ENCODE peak calls at places on chromosomes 1 and 21, in eight cellular contexts. One of them, this sample, is unnamed.

GRCh38 chr1:18913065-18913502 is 10.7 kb upstream of the ALDH4A1 start:
- DNase-seq in heart right ventricle: peak
- DNase-seq in CD8-positive, alpha-beta memory T cell: peak
- DNase-seq in B cell: peak
- DNase-seq in cardiac muscle cell: peak
- DNase-seq in stimulated activated CD4-positive, alpha-beta T cell treated with anti-CD3 and anti-CD28 coated beads, Interleukin-1b, Interleukin-23, amount 100 ng/mL, for 24 hours: peak
- DNase-seq in endothelial cell: peak
- DNase-seq in WTC11: peak
- DNase-seq in this sample: peak

GRCh38 chr21:44756416-44757185 is 45.0 kb downstream of the UBE2G2 start:
- DNase-seq in B cell: no peak
- DNase-seq in CD8-positive, alpha-beta memory T cell: no peak
- DNase-seq in stimulated activated CD4-positive, alpha-beta T cell treated with anti-CD3 and anti-CD28 coated beads, Interleukin-1b, Interleukin-23, amount 100 ng/mL, for 24 hours: no peak
- DNase-seq in cardiac muscle cell: no peak
- DNase-seq in WTC11: peak
- DNase-seq in heart right ventricle: no peak
- DNase-seq in endothelial cell: no peak
- DNase-seq in this sample: no peak

GRCh38 chr1:84774674-84775548 is 84.7 kb upstream of the SSX2IP start:
- DNase-seq in B cell: no peak
- DNase-seq in WTC11: peak
- DNase-seq in CD8-positive, alpha-beta memory T cell: no peak
- DNase-seq in heart right ventricle: no peak
- DNase-seq in cardiac muscle cell: no peak
- DNase-seq in stimulated activated CD4-positive, alpha-beta T cell treated with anti-CD3 and anti-CD28 coated beads, Interleukin-1b, Interleukin-23, amount 100 ng/mL, for 24 hours: no peak
- DNase-seq in endothelial cell: no peak
- DNase-seq in this sample: no peak

GRCh38 chr1:182066934-182067333 is 5.4 kb upstream of the ZNF648 start:
- DNase-seq in stimulated activated CD4-positive, alpha-beta T cell treated with anti-CD3 and anti-CD28 coated beads, Interleukin-1b, Interleukin-23, amount 100 ng/mL, for 24 hours: no peak
- DNase-seq in heart right ventricle: no peak
- DNase-seq in cardiac muscle cell: no peak
- DNase-seq in WTC11: no peak
- DNase-seq in endothelial cell: no peak
- DNase-seq in CD8-positive, alpha-beta memory T cell: no peak
- DNase-seq in B cell: no peak
- DNase-seq in this sample: no peak

GRCh38 chr1:91884459-91885290 is 1.3 kb downstream of the TGFBR3 start:
- DNase-seq in WTC11: peak
- DNase-seq in stimulated activated CD4-positive, alpha-beta T cell treated with anti-CD3 and anti-CD28 coated beads, Interleukin-1b, Interleukin-23, amount 100 ng/mL, for 24 hours: no peak
- DNase-seq in cardiac muscle cell: peak
- DNase-seq in CD8-positive, alpha-beta memory T cell: peak
- DNase-seq in endothelial cell: peak
- DNase-seq in B cell: peak
- DNase-seq in heart right ventricle: peak
- DNase-seq in this sample: no peak

GRCh38 chr1:159228554-159228953 is 23.9 kb downstream of the ACKR1 start:
- DNase-seq in CD8-positive, alpha-beta memory T cell: no peak
- DNase-seq in cardiac muscle cell: no peak
- DNase-seq in B cell: no peak
- DNase-seq in heart right ventricle: no peak
- DNase-seq in WTC11: no peak
- DNase-seq in stimulated activated CD4-positive, alpha-beta T cell treated with anti-CD3 and anti-CD28 coated beads, Interleukin-1b, Interleukin-23, amount 100 ng/mL, for 24 hours: no peak
- DNase-seq in endothelial cell: no peak
- DNase-seq in this sample: no peak

GRCh38 chr1:42348498-42348897 is 13.5 kb upstream of the FOXJ3 start:
- DNase-seq in CD8-positive, alpha-beta memory T cell: no peak
- DNase-seq in WTC11: no peak
- DNase-seq in heart right ventricle: no peak
- DNase-seq in B cell: no peak
- DNase-seq in cardiac muscle cell: no peak
- DNase-seq in endothelial cell: no peak
- DNase-seq in stimulated activated CD4-positive, alpha-beta T cell treated with anti-CD3 and anti-CD28 coated beads, Interleukin-1b, Interleukin-23, amount 100 ng/mL, for 24 hours: no peak
- DNase-seq in this sample: no peak

GRCh38 chr1:155062151-155062686 is 1.3 kb upstream of the EFNA4 start:
- DNase-seq in heart right ventricle: no peak
- DNase-seq in endothelial cell: peak
- DNase-seq in CD8-positive, alpha-beta memory T cell: no peak
- DNase-seq in stimulated activated CD4-positive, alpha-beta T cell treated with anti-CD3 and anti-CD28 coated beads, Interleukin-1b, Interleukin-23, amount 100 ng/mL, for 24 hours: no peak
- DNase-seq in B cell: peak
- DNase-seq in cardiac muscle cell: no peak
- DNase-seq in WTC11: peak
- DNase-seq in this sample: peak

GRCh38 chr21:34834852-34835501 is 166.2 kb downstream of the CLIC6 start:
- DNase-seq in B cell: no peak
- DNase-seq in stimulated activated CD4-positive, alpha-beta T cell treated with anti-CD3 and anti-CD28 coated beads, Interleukin-1b, Interleukin-23, amount 100 ng/mL, for 24 hours: no peak
- DNase-seq in cardiac muscle cell: no peak
- DNase-seq in WTC11: no peak
- DNase-seq in heart right ventricle: no peak
- DNase-seq in CD8-positive, alpha-beta memory T cell: no peak
- DNase-seq in endothelial cell: no peak
- DNase-seq in this sample: no peak

This sample was measured in HuH-7.